ENCODE peak calls at places on chromosomes 7 and 10, in four cellular contexts. C is HL-60, W is OCI-LY7, F is GM12865. I is an unnamed sample.

GRCh38 chr7:133871757-133872156 is 255.4 kb upstream of the LRGUK start:
- DNase-seq in C (no peak), F (no peak), W (no peak), I (no peak)

GRCh38 chr7:112103246-112103645 is 103.0 kb downstream of the DOCK4 start:
- DNase-seq in C (peak; percentile 45), W (no peak), F (no peak), I (peak; percentile 30)

GRCh38 chr7:123748171-123748733 is 551 bp downstream of the WASL start:
- DNase-seq in W (peak; percentile 62), C (peak; percentile 34), F (peak; percentile 64), I (peak; percentile 49)

GRCh38 chr10:4034907-4035581 is 250.0 kb upstream of the KLF6 start:
- DNase-seq in C (no peak), W (no peak), F (no peak), I (peak; percentile 2)

GRCh38 chr7:30986738-30987137 is 23.0 kb downstream of the GHRHR start:
- DNase-seq in C (no peak), F (no peak), W (no peak), I (no peak)

GRCh38 chr10:42983595-42983990 is 93.3 kb upstream of the RET start:
- DNase-seq in W (no peak), F (no peak), C (no peak), I (no peak)

GRCh38 chr7:1738511-1738910 is 68.4 kb downstream of the ELFN1 start:
- DNase-seq in F (no peak), W (no peak), C (peak; percentile 21), I (no peak)

GRCh38 chr7:81430150-81430549 is 339.7 kb downstream of the HGF start:
- DNase-seq in F (no peak), C (no peak), W (no peak), I (no peak)

GRCh38 chr10:51090190-51090589 is 15.9 kb downstream of the PRKG1 start:
- DNase-seq in W (no peak), C (no peak), F (no peak), I (no peak)

GRCh38 chr7:40979296-40979695 is 723.6 kb downstream of the INHBA start:
- DNase-seq in F (no peak), C (no peak), W (no peak), I (no peak)

GRCh38 chr10:11804336-11804735 is 18.8 kb upstream of the PROSER2 start:
- DNase-seq in W (no peak), C (no peak), F (no peak), I (no peak)

GRCh38 chr7:132343196-132343595 is 233.1 kb downstream of the PLXNA4 start:
- DNase-seq in C (no peak), F (no peak), W (no peak), I (no peak)

GRCh38 chr7:106071356-106071998 is 40.6 kb downstream of the SYPL1 start:
- DNase-seq in F (peak; percentile 94), W (peak; percentile 96), C (peak; percentile 79), I (peak; percentile 64)

GRCh38 chr7:24826662-24827020 is 69.4 kb upstream of the GSDME start:
- DNase-seq in F (no peak), W (no peak), C (no peak), I (no peak)

GRCh38 chr10:94403823-94404228 is 1.5 kb downstream of the TBC1D12 start:
- DNase-seq in W (no peak), C (no peak), F (no peak), I (no peak)

GRCh38 chr10:75542902-75543301 is 111.5 kb downstream of the LRMDA start:
- DNase-seq in W (no peak), F (no peak), C (no peak), I (no peak)

GRCh38 chr7:128421384-128421783 is 11.6 kb upstream of the IMPDH1 start:
- DNase-seq in C (no peak), F (no peak), W (no peak), I (no peak)

GRCh38 chr7:134432296-134433152 is 26.4 kb downstream of the AKR1B1 start:
- DNase-seq in C (peak; percentile 77), F (peak; percentile 92), W (peak; percentile 79), I (peak; percentile 84)

GRCh38 chr10:15352818-15353217 is 18.3 kb downstream of the FAM171A1 start:
- DNase-seq in C (no peak), F (no peak), W (no peak), I (no peak)

GRCh38 chr10:15349133-15349532 is 22.0 kb downstream of the FAM171A1 start:
- DNase-seq in F (no peak), W (no peak), C (no peak), I (no peak)

GRCh38 chr10:15352201-15352600 is 18.9 kb downstream of the FAM171A1 start:
- DNase-seq in F (no peak), W (no peak), C (no peak), I (no peak)

GRCh38 chr10:15351099-15351820 is 19.8 kb downstream of the FAM171A1 start:
- DNase-seq in W (no peak), C (no peak), F (no peak), I (no peak)

DNA sequence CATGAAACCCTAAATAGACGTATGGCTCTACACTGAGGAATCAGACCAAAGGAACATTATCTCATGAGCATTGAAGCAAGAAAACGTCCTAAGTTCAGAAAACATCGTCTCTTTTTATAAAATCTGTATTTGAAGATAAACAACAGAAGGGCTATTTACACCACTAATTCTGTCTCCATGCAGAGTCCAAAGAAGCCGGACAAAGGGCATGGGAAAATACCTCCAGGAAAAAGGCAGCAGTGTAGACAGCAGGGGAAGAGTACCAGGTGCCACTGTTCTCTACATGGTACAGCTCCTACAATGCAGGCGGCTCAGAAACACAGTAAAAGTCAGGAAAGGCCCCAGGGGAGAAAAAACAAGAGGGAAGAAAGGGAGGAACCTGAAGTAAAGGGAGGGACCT is 17.6 kb downstream of the FAM171A1 start:
- DNase-seq in F (no peak), C (no peak), W (no peak), I (no peak)
- TF ChIP-seq CTCF in F (no peak), C (no peak), W (no peak), I (no peak)

DNA sequence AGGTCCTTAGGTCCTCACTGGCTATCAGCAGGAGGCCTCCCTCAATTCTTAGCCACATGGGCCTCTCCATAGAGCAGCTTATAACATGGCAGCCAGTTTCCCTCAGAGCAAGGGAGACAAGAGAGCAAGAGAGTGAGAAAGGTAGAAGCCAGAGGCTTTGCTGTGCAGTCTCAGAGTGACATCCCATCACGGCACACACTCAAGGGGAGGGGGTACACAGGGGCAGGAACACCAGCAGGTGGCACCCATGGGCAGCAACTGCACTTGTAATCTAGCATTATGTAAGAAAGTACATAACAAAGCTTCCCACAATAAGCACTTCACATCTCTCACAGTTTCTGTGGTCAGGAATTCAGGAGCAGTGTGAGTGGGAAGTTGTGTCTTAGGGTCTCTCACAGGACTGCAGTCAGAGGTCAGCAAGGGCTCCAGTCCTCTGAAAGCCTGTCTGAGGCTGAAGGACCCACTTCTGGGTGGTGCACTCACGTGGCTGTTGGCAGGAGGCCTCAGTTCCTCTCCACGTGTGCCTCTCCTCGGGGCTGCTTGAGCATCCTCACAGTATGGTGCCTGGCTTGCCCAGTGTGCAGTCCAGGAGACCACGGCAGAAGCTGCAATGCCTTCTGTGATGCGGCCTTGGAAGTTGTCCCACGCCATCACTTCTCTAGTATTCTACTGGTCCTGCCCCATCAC is 159.4 kb downstream of the OAT start:
- DNase-seq in F (peak; percentile 44), C (peak; percentile 25), W (peak; percentile 49), I (peak; percentile 17)
- TF ChIP-seq CTCF in F (peak; percentile 18), C (peak; percentile 41), W (peak; percentile 73), I (no peak)

GRCh38 chr10:80480852-80481251 is 26.7 kb downstream of the TSPAN14 start:
- DNase-seq in F (no peak), C (no peak), W (no peak), I (no peak)
- TF ChIP-seq CTCF in F (no peak), C (no peak), W (no peak), I (no peak)

GRCh38 chr7:151379193-151379520 is 30.7 kb downstream of the WDR86 start:
- DNase-seq in W (no peak), C (no peak), F (no peak), I (no peak)

GRCh38 chr7:151380199-151381082 is 29.4 kb downstream of the WDR86 start:
- DNase-seq in C (no peak), F (no peak), W (no peak), I (no peak)

GRCh38 chr7:151381083-151381332 is 28.8 kb downstream of the WDR86 start:
- DNase-seq in F (peak; percentile 18), C (no peak), W (peak; percentile 37), I (no peak)

GRCh38 chr7:151378496-151379192 is 31.2 kb downstream of the WDR86 start:
- DNase-seq in C (no peak), W (no peak), F (no peak), I (no peak)

GRCh38 chr7:151379534-151380198 is 30.2 kb downstream of the WDR86 start:
- DNase-seq in F (no peak), C (no peak), W (no peak), I (no peak)
- TF ChIP-seq CTCF in F (no peak), C (no peak), W (no peak), I (no peak)

GRCh38 chr10:119215371-119215770 is 8.0 kb downstream of the GRK5 start:
- DNase-seq in W (no peak), F (no peak), C (no peak), I (no peak)
- TF ChIP-seq CTCF in W (no peak), F (no peak), C (no peak), I (no peak)

GRCh38 chr7:93092757-93093370 is 24.9 kb downstream of the SAMD9 start:
- DNase-seq in W (peak; percentile 30), C (peak; percentile 21), F (peak; percentile 62), I (peak; percentile 22)
- TF ChIP-seq CTCF in W (peak; percentile 65), C (peak; percentile 45), F (peak; percentile 48), I (no peak)

DNA sequence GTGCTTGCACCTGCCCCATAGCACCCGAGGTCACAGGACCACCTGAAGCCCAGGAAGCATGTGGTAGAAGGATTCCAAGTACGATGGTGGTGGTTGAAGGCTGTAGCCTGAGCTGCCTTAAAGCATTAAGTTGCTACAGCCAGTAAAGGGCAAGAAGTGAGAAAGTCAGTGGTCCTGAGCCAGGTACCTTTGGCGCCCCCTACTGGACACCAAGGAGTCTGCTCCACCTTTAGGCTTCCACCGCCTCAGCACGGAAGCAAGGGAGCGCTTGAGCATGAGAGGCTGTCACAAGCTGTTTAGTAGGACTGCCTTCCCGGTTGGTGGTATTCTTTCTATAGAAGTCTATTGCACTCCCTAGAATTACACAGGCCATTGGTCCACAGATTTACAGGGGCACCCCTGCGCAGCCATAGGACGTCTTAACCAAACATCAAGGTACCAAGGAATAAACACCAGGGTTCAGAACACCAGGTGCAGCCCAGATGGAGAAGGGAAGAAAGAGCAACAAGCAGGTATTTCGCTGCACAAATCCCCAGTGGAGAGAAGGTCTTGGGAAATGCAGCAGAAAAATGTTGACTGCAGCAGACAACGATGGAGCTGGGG is 2.2 kb downstream of the CRTAC1 start:
- DNase-seq in W (peak; percentile 72), F (peak; percentile 73), C (peak; percentile 49), I (peak; percentile 56)
- TF ChIP-seq CTCF in W (peak; percentile 93), F (peak; percentile 84), C (peak; percentile 84), I (peak; percentile 61)

I was measured in Calu3.